ENCODE peak calls at places on chromosomes 16 and 17, in seven cellular contexts. Z is cardiac muscle cell; R is Caco-2; T is PC-3; B is esophagus muscularis mucosa; O is hepatocyte; E is CD8-positive, alpha-beta T cell. Y is an unnamed sample.

GRCh38 chr16:73228649-73229048 is 180.7 kb upstream of the ZFHX3 start:
- DNase-seq in Z (peak; percentile 93), R (no peak), T (no peak), B (no peak), O (no peak), E (no peak), Y (no peak)

GRCh38 chr16:21610766-21611165 is 11.4 kb downstream of the METTL9 start:
- DNase-seq in Z (no peak), R (no peak), T (no peak), B (no peak), O (no peak), E (no peak), Y (no peak)

GRCh38 chr17:56926270-56926669 is 12.4 kb upstream of the TRIM25 start:
- DNase-seq in Z (no peak), R (no peak), T (no peak), B (peak; percentile 19), O (no peak), E (no peak), Y (no peak)

GRCh38 chr16:13307861-13308260 is 406.5 kb downstream of the SHISA9 start:
- DNase-seq in Z (no peak), R (no peak), T (no peak), B (no peak), O (no peak), E (no peak), Y (no peak)

GRCh38 chr17:63423251-63423950 is 22.7 kb downstream of the CYB561 start:
- DNase-seq in Z (no peak), R (no peak), T (no peak), B (no peak), O (no peak), E (no peak), Y (peak; percentile 3)

GRCh38 chr16:26905336-26905735 is 161.4 kb upstream of the C16orf82 start:
- DNase-seq in Z (no peak), R (no peak), T (no peak), B (no peak), O (no peak), E (no peak), Y (no peak)

GRCh38 chr17:2416010-2416734 is 15.3 kb upstream of the MNT start:
- DNase-seq in Z (peak; percentile 93), R (peak; percentile 85), T (peak; percentile 90), B (peak; percentile 98), O (peak; percentile 93), E (peak; percentile 85), Y (peak; percentile 93)

GRCh38 chr17:30421592-30421991 is 42.9 kb downstream of the CPD start:
- DNase-seq in Z (no peak), R (no peak), T (no peak), B (no peak), O (no peak), E (no peak), Y (no peak)

GRCh38 chr17:15039366-15039765 is 225.8 kb downstream of the PMP22 start:
- DNase-seq in Z (no peak), R (no peak), T (peak; percentile 29), B (no peak), O (no peak), E (no peak), Y (no peak)

GRCh38 chr17:44820631-44821196 is 9.4 kb downstream of the GJC1 start:
- DNase-seq in Z (peak; percentile 76), R (no peak), T (peak; percentile 95), B (no peak), O (peak; percentile 30), E (no peak), Y (peak; percentile 75)

GRCh38 chr17:28755486-28755885 is 11.7 kb downstream of the TRAF4 start:
- DNase-seq in Z (no peak), R (no peak), T (no peak), B (no peak), O (no peak), E (no peak), Y (no peak)

GRCh38 chr16:23324727-23325126 is 22.6 kb downstream of the SCNN1B start:
- DNase-seq in Z (no peak), R (no peak), T (peak; percentile 95), B (no peak), O (peak; percentile 26), E (no peak), Y (no peak)

GRCh38 chr17:59695943-59696681 is 11.1 kb downstream of the PTRH2 start:
- DNase-seq in Z (peak; percentile 36), R (no peak), T (no peak), B (no peak), O (no peak), E (no peak), Y (no peak)
- H3K36me3 ChIP-seq in Z (peaks cover 59% of the 10 kb centered on the region), R (peaks cover 6% of the 10 kb centered on the region), T (peaks cover 80% of the 10 kb centered on the region), B (peaks cover 39% of the 10 kb centered on the region), O (no peaks in the 10 kb centered on the region), E (peaks cover 18% of the 10 kb centered on the region), Y (peaks cover 93% of the 10 kb centered on the region)

GRCh38 chr17:38559880-38560230 is 45.9 kb downstream of the SRCIN1 start:
- DNase-seq in Z (peak; percentile 30), R (no peak), T (no peak), B (no peak), O (no peak), E (no peak), Y (no peak)

GRCh38 chr17:38559025-38559879 is 46.5 kb downstream of the SRCIN1 start:
- DNase-seq in Z (peak; percentile 87), R (peak; percentile 97), T (no peak), B (no peak), O (peak; percentile 94), E (peak; percentile 77), Y (peak; percentile 99)

GRCh38 chr17:38558751-38559024 is 47.1 kb downstream of the SRCIN1 start:
- DNase-seq in Z (no peak), R (no peak), T (no peak), B (no peak), O (no peak), E (no peak), Y (no peak)

GRCh38 chr17:38557395-38557794 is 48.4 kb downstream of the SRCIN1 start:
- DNase-seq in Z (no peak), R (no peak), T (no peak), B (no peak), O (no peak), E (no peak), Y (no peak)

GRCh38 chr17:38557836-38558750 is 47.7 kb downstream of the SRCIN1 start:
- DNase-seq in Z (peak; percentile 96), R (peak; percentile 93), T (peak; percentile 94), B (peak; percentile 96), O (peak; percentile 97), E (peak; percentile 86), Y (peak; percentile 92)
- H3K4me1 ChIP-seq in Z (peaks cover 15% of the 10 kb centered on the region), R (peaks cover 13% of the 10 kb centered on the region), T (peaks cover 39% of the 10 kb centered on the region), B (peaks cover 33% of the 10 kb centered on the region), O (peaks cover 11% of the 10 kb centered on the region), E (peaks cover 28% of the 10 kb centered on the region), Y (peaks cover 19% of the 10 kb centered on the region)

DNA sequence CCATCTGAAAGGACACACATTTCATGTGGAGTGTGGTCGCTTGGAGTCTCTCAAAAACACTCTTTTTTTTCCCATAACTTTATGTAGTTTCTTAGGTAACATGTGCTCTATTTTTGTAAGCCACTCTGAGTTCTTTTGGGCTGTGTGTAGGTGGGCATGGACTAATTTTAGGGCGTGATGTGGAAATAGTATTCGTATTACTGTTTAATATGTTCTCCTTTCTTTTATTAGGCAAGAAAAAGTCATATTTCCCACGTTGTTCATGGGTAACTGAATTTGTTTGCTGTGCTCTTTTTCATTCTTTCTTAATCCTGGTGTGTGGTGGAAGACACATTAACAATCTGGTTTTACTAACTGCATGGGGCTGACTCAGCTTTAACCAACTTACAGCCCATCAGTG is 27.4 kb downstream of the NDEL1 start:
- DNase-seq in Z (no peak), R (no peak), T (no peak), B (no peak), O (no peak), E (no peak), Y (no peak)
- H3K4me3 ChIP-seq in Z (no peak overlapping the region), R (no peak overlapping the region), T (no peak overlapping the region), B (no peak overlapping the region), O (no peak overlapping the region), E (no peak overlapping the region), Y (no peak overlapping the region)

GRCh38 chr17:7309628-7310027 is 2.2 kb downstream of the EIF5A start:
- DNase-seq in Z (no peak), R (no peak), T (no peak), B (no peak), O (no peak), E (no peak), Y (no peak)
- H3K36me3 ChIP-seq in Z (peaks cover 35% of the 10 kb centered on the region), R (peaks cover 5% of the 10 kb centered on the region), T (peaks cover 35% of the 10 kb centered on the region), B (peaks cover 38% of the 10 kb centered on the region), O (peaks cover 8% of the 10 kb centered on the region), E (peaks cover 43% of the 10 kb centered on the region), Y (peaks cover 65% of the 10 kb centered on the region)

GRCh38 chr16:17325744-17326143 is 145.0 kb downstream of the XYLT1 start:
- DNase-seq in Z (no peak), R (no peak), T (no peak), B (no peak), O (no peak), E (no peak), Y (no peak)
- H3K4me1 ChIP-seq in Z (peaks cover 7% of the 10 kb centered on the region), R (no peaks in the 10 kb centered on the region), T (no peaks in the 10 kb centered on the region), B (peaks cover 45% of the 10 kb centered on the region), O (peaks cover 22% of the 10 kb centered on the region), E (no peaks in the 10 kb centered on the region), Y (no peaks in the 10 kb centered on the region)

GRCh38 chr16:2518823-2519710 is 1.1 kb upstream of the AMDHD2 start:
- DNase-seq in Z (no peak), R (no peak), T (no peak), B (no peak), O (no peak), E (no peak), Y (no peak)

GRCh38 chr16:2519711-2520080 is 475 bp upstream of the AMDHD2 start:
- DNase-seq in Z (no peak), R (no peak), T (no peak), B (no peak), O (no peak), E (no peak), Y (no peak)

GRCh38 chr16:2523801-2524231 is 3.6 kb downstream of the AMDHD2 start:
- DNase-seq in Z (no peak), R (no peak), T (no peak), B (no peak), O (peak; percentile 42), E (no peak), Y (no peak)

GRCh38 chr16:2520097-2520783 is at the start of gene AMDHD2:
- DNase-seq in Z (peak; percentile 95), R (peak; percentile 89), T (peak; percentile 82), B (peak; percentile 98), O (peak; percentile 98), E (peak; percentile 84), Y (peak; percentile 80)

GRCh38 chr16:2520784-2521577 is 810 bp downstream of the AMDHD2 start:
- DNase-seq in Z (no peak), R (no peak), T (peak; percentile 76), B (no peak), O (peak; percentile 69), E (peak; percentile 43), Y (no peak)
- H3K4me3 ChIP-seq in Z (peak overlapping the region; percentile 63), R (peak overlapping the region; percentile 74), T (peak overlapping the region; percentile 78), B (peak overlapping the region; percentile 70), O (peak overlapping the region; percentile 49), E (peak overlapping the region; percentile 32), Y (peak overlapping the region; percentile 58)

Y was measured in HAP-1.